ENCODE peak calls at places on chromosome 10, in ten cellular contexts. Y is heart left ventricle, O is NT2/D1, C is left lung, L is A549, P is left ventricle myocardium inferior, R is IMR-90, D is thoracic aorta, V is adrenal gland, F is vagina. J is an unnamed sample.

GRCh38 chr10:88974446-88975376 is 15.9 kb upstream of the FAS start:
- DNase-seq in L (peak; percentile 13), D (no peak), F (no peak), P (no peak), O (no peak), C (no peak), Y (no peak), V (no peak), R (peak; percentile 44), J (no peak)

GRCh38 chr10:70374775-70375614 is 7.4 kb downstream of the LRRC20 start:
- DNase-seq in V (no peak), R (peak; percentile 51), L (no peak), P (no peak), D (no peak), Y (no peak), O (no peak), C (no peak), F (no peak), J (no peak)

GRCh38 chr10:90856964-90857634 is 740 bp downstream of the HTR7 start:
- DNase-seq in Y (no peak), C (peak; percentile 67), D (no peak), V (no peak), L (no peak), R (no peak), F (no peak), O (no peak), P (no peak), J (no peak)

GRCh38 chr10:48792687-48793096 is 108.0 kb downstream of the WDFY4 start:
- DNase-seq in V (peak; percentile 47), F (no peak), P (no peak), D (no peak), O (no peak), R (peak; percentile 70), L (no peak), C (no peak), Y (no peak), J (no peak)

GRCh38 chr10:97858001-97858439 is 8.4 kb downstream of the GOLGA7B start:
- DNase-seq in P (no peak), V (no peak), F (no peak), Y (no peak), C (no peak), L (no peak), R (no peak), D (no peak), O (no peak), J (no peak)

GRCh38 chr10:57142925-57143576 is 782.0 kb upstream of the ZWINT start:
- DNase-seq in O (peak; percentile 63), R (no peak), Y (no peak), P (no peak), L (no peak), V (no peak), C (no peak), F (no peak), D (no peak), J (no peak)

GRCh38 chr10:76632158-76633051 is 1005.2 kb downstream of the KCNMA1 start:
- DNase-seq in D (no peak), O (no peak), C (no peak), V (no peak), Y (peak; percentile 52), P (no peak), R (no peak), L (peak; percentile 34), F (no peak), J (no peak)

GRCh38 chr10:72831696-72832355 is 61.7 kb upstream of the OIT3 start:
- DNase-seq in D (no peak), L (no peak), R (peak; percentile 26), P (no peak), C (no peak), Y (no peak), F (no peak), O (no peak), V (no peak), J (no peak)

GRCh38 chr10:112912441-112912911 is 37.6 kb upstream of the TCF7L2 start:
- DNase-seq in R (peak; percentile 25), F (no peak), Y (no peak), L (peak; percentile 70), V (no peak), P (no peak), O (no peak), D (no peak), C (no peak), J (no peak)

GRCh38 chr10:126350216-126350992 is 37.9 kb downstream of the ADAM12 start:
- DNase-seq in Y (no peak), C (peak; percentile 51), R (peak; percentile 90), P (no peak), L (peak; percentile 55), O (no peak), V (no peak), D (no peak), F (no peak), J (no peak)

GRCh38 chr10:114732931-114733330 is 74.9 kb upstream of the ABLIM1 start:
- DNase-seq in R (no peak), P (no peak), Y (no peak), L (no peak), O (no peak), V (no peak), F (no peak), D (no peak), C (no peak), J (no peak)

GRCh38 chr10:71547841-71548493 is 151.2 kb downstream of the CDH23 start:
- DNase-seq in D (no peak), R (peak; percentile 15), P (peak; percentile 75), C (no peak), O (no peak), L (no peak), Y (peak; percentile 86), V (peak; percentile 44), F (no peak), J (no peak)

GRCh38 chr10:50407077-50407801 is 155.9 kb upstream of the ASAH2 start:
- DNase-seq in Y (no peak), L (no peak), D (no peak), V (no peak), F (no peak), O (peak; percentile 44), R (no peak), C (no peak), P (no peak), J (no peak)

GRCh38 chr10:89119651-89120050 is 87.5 kb downstream of the CH25H start:
- DNase-seq in D (no peak), O (no peak), Y (no peak), C (no peak), V (no peak), F (no peak), P (no peak), R (no peak), L (no peak), J (no peak)

GRCh38 chr10:9038146-9038714 is 983.7 kb downstream of the GATA3 start:
- DNase-seq in F (no peak), V (no peak), Y (no peak), O (no peak), P (no peak), D (no peak), C (no peak), R (no peak), L (no peak), J (no peak)

GRCh38 chr10:78802866-78803265 is 265.9 kb upstream of the ZMIZ1 start:
- DNase-seq in V (no peak), O (no peak), D (no peak), L (no peak), Y (peak; percentile 82), R (peak; percentile 79), P (peak; percentile 74), F (no peak), C (no peak), J (peak; percentile 87)

GRCh38 chr10:78803710-78804109 is 265.1 kb upstream of the ZMIZ1 start:
- DNase-seq in Y (peak; percentile 30), F (no peak), L (no peak), P (no peak), C (no peak), O (no peak), R (no peak), D (no peak), V (no peak), J (no peak)

GRCh38 chr10:78804356-78805032 is 264.3 kb upstream of the ZMIZ1 start:
- DNase-seq in R (no peak), V (no peak), O (no peak), L (no peak), F (no peak), P (peak; percentile 57), D (no peak), C (no peak), Y (peak; percentile 79), J (no peak)

GRCh38 chr10:78806805-78807221 is 262.0 kb upstream of the ZMIZ1 start:
- DNase-seq in O (no peak), F (no peak), P (no peak), C (no peak), V (no peak), D (no peak), L (no peak), R (no peak), Y (no peak), J (no peak)

DNA sequence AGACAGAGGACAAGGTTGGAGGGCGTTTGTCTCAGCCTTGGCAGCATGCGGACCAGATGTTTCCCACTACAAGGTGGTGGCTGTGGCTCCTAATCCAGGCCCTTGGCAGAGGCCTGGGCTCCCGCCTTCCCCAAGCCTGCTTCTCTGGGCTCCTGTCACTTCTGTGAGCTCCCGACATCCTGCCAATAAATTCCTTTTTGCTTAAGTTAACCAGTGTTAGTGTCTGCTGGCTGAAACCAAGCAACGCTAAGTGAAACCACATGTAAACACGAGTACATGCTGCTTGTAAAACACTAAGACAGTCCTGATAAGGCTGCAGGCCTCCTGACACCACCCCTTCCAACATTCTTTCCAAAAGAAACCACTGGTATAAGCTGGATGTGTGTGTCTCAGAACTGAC is 263.6 kb upstream of the ZMIZ1 start:
- DNase-seq in O (no peak), L (peak; percentile 19), D (peak; percentile 36), C (no peak), F (no peak), R (peak; percentile 99), P (peak; percentile 74), V (no peak), Y (peak; percentile 88), J (no peak)
- H3K4me1 ChIP-seq in O (peaks cover 2% of the 10 kb centered on the region), L (no peaks in the 10 kb centered on the region), D (peaks cover 53% of the 10 kb centered on the region), C (peaks cover 18% of the 10 kb centered on the region), F (peaks cover 87% of the 10 kb centered on the region), R (peaks cover 40% of the 10 kb centered on the region), P (peaks cover 73% of the 10 kb centered on the region), V (no peaks in the 10 kb centered on the region), Y (peaks cover 47% of the 10 kb centered on the region), J (peaks cover 62% of the 10 kb centered on the region)

GRCh38 chr10:119370046-119370770 is 162.8 kb downstream of the GRK5 start:
- DNase-seq in C (no peak), P (peak; percentile 58), L (no peak), V (no peak), O (no peak), D (no peak), Y (peak; percentile 73), F (no peak), R (peak; percentile 90), J (peak; percentile 89)
- H3K4me1 ChIP-seq in C (peaks cover 66% of the 10 kb centered on the region), P (peaks cover 88% of the 10 kb centered on the region), L (no peaks in the 10 kb centered on the region), V (no peaks in the 10 kb centered on the region), O (no peaks in the 10 kb centered on the region), D (peaks cover 71% of the 10 kb centered on the region), Y (peaks cover 91% of the 10 kb centered on the region), F (peaks cover 77% of the 10 kb centered on the region), R (peaks cover 56% of the 10 kb centered on the region), J (peaks cover 63% of the 10 kb centered on the region)

GRCh38 chr10:17687117-17687831 is 43.3 kb downstream of the STAM start:
- DNase-seq in L (no peak), C (no peak), V (no peak), O (no peak), R (no peak), D (no peak), P (no peak), F (no peak), Y (no peak), J (no peak)
- H3K4me1 ChIP-seq in L (peaks cover 9% of the 10 kb centered on the region), C (peaks cover 9% of the 10 kb centered on the region), V (no peaks in the 10 kb centered on the region), O (no peaks in the 10 kb centered on the region), R (no peaks in the 10 kb centered on the region), D (peaks cover 11% of the 10 kb centered on the region), P (peaks cover 17% of the 10 kb centered on the region), F (no peaks in the 10 kb centered on the region), Y (peaks cover 17% of the 10 kb centered on the region), J (no peaks in the 10 kb centered on the region)

GRCh38 chr10:129509155-129509554 is 42.1 kb downstream of the MGMT start:
- DNase-seq in V (no peak), D (no peak), Y (no peak), O (no peak), F (no peak), P (no peak), C (no peak), R (no peak), L (no peak), J (no peak)
- H3K4me1 ChIP-seq in V (no peaks in the 10 kb centered on the region), D (peaks cover 3% of the 10 kb centered on the region), Y (peaks cover 7% of the 10 kb centered on the region), O (no peaks in the 10 kb centered on the region), F (no peaks in the 10 kb centered on the region), P (no peaks in the 10 kb centered on the region), C (no peaks in the 10 kb centered on the region), R (peaks cover 4% of the 10 kb centered on the region), L (no peaks in the 10 kb centered on the region), J (no peaks in the 10 kb centered on the region)